ENCODE peak calls at places on chromosomes 16 and 17, in nine cellular contexts. I, A, P, Z, M, Q, Y, B and R are unnamed samples.

GRCh38 chr17:27741361-27741861 is 58.9 kb downstream of the NOS2 start:
- DNase-seq in Z (no peak), A (no peak), B (no peak), M (no peak), Y (no peak), Q (no peak), P (no peak), I (no peak), R (no peak)

GRCh38 chr16:354286-354881 is 1.9 kb upstream of the AXIN1 start:
- DNase-seq in P (no peak), Y (no peak), Z (no peak), I (no peak), B (no peak), M (no peak), A (no peak), Q (no peak), R (no peak)

GRCh38 chr17:63150994-63151464 is 185.0 kb downstream of the TANC2 start:
- DNase-seq in Y (no peak), A (no peak), I (no peak), Z (no peak), Q (no peak), B (no peak), P (no peak), M (no peak), R (no peak)

GRCh38 chr17:47844230-47844629 is 3.2 kb upstream of the SCRN2 start:
- DNase-seq in M (no peak), P (no peak), Q (no peak), A (no peak), B (no peak), I (no peak), Y (no peak), Z (no peak), R (no peak)

GRCh38 chr16:85104147-85104546 is 8.1 kb downstream of the CIBAR2 start:
- DNase-seq in A (no peak), M (no peak), I (no peak), Y (no peak), Q (no peak), B (no peak), P (no peak), Z (no peak), R (no peak)

GRCh38 chr16:64280317-64280716 is 841.5 kb downstream of the CDH11 start:
- DNase-seq in I (no peak), P (no peak), Q (no peak), A (no peak), B (no peak), Y (no peak), Z (no peak), M (no peak), R (no peak)

GRCh38 chr17:80752369-80752705 is 207.7 kb downstream of the RPTOR start:
- DNase-seq in Q (no peak), I (no peak), M (no peak), A (no peak), Y (no peak), Z (no peak), P (no peak), B (no peak), R (no peak)

GRCh38 chr17:39195568-39196160 is 1.8 kb downstream of the CACNB1 start:
- DNase-seq in A (peak), Q (peak), P (no peak), B (no peak), I (no peak), Z (no peak), M (peak), Y (no peak), R (no peak)

GRCh38 chr17:57675988-57676387 is 69.1 kb downstream of the CCDC182 start:
- DNase-seq in I (no peak), Y (no peak), P (no peak), M (no peak), B (no peak), A (peak), Q (no peak), Z (no peak), R (no peak)
- H3K27ac ChIP-seq in I (no peak), Y (no peak), P (no peak), M (no peak), B (no peak), A (no peak), Q (no peak), Z (no peak), R (peak)

GRCh38 chr17:34312080-34312479 is 7.2 kb upstream of the CCL8 start:
- DNase-seq in A (no peak), B (no peak), M (no peak), Y (no peak), P (no peak), Z (no peak), I (no peak), Q (no peak), R (no peak)

GRCh38 chr17:34318474-34318873 is 761 bp upstream of the CCL8 start:
- DNase-seq in I (no peak), A (no peak), Q (no peak), Z (no peak), P (no peak), M (peak), Y (no peak), B (no peak), R (no peak)

GRCh38 chr17:34313164-34313563 is 6.1 kb upstream of the CCL8 start:
- DNase-seq in I (no peak), Z (no peak), Q (no peak), B (no peak), P (no peak), M (no peak), Y (no peak), A (no peak), R (no peak)

GRCh38 chr17:34311291-34311690 is 7.9 kb upstream of the CCL8 start:
- DNase-seq in Q (no peak), Y (no peak), Z (no peak), P (no peak), I (no peak), B (no peak), M (no peak), A (no peak), R (no peak)

DNA sequence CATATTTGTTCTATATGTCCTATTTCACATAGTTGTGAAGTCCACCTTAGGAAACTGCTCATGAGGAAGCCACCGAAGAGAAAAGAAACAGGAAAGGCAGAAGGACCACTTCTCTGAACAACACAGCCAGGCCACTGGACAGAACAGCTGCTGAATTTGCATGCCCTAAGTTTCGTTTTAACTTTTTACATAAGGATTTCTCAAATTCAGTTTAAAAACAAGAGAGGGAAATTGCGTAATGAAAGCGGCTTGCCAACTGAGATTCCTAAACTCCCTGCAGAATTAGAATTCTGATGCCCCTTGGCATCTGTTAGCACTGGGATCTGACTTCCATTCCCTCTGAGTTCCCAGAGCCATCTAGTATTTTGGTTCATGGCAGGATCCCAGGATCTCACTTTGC is 5.0 kb upstream of the CCL8 start:
- DNase-seq in Q (peak), P (no peak), Z (no peak), A (peak), Y (peak), M (no peak), B (peak), I (no peak), R (no peak)
- H3K27ac ChIP-seq in Q (peak), P (no peak), Z (peak), A (peak), Y (peak), M (peak), B (no peak), I (no peak), R (no peak)

DNA sequence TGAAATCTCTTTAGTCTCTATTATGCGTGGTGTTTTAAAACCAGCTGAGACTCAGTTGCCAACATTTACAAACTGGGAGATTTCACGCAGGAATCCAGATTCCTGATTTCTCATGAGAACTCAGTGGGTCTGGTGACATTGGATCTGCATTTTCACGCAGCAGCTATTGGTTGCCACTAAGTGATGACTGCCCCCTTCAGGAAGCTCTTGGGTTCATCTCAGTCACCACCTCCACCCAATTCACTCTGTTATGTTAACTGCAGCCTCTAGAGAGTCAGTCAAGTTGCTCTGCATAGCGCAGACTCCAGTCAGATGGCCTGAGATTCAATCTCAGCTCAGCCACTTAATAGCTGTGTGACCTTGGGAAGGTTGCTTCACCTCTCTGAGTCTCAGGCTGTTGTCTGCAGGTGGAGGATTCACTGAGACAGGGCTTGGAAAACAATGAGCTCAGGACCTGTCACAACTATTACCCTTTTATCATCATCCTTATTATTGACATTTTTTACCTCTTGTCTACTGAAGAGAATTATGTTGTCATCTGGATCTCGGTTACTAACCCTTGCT is 6.4 kb downstream of the SHISA9 start:
- DNase-seq in I (no peak), Y (no peak), M (no peak), A (no peak), Z (no peak), P (no peak), B (no peak), Q (no peak), R (peak)
- H3K27ac ChIP-seq in I (no peak), Y (no peak), M (no peak), A (no peak), Z (no peak), P (no peak), B (no peak), Q (no peak), R (no peak)

GRCh38 chr16:72073831-72074230 is 10.8 kb downstream of the HPR start:
- DNase-seq in M (no peak), Z (no peak), Q (peak), Y (peak), A (peak), B (peak), P (no peak), I (no peak), R (peak)
- H3K27ac ChIP-seq in M (no peak), Z (no peak), Q (no peak), Y (peak), A (peak), B (no peak), P (no peak), I (no peak), R (peak)

GRCh38 chr17:1649116-1649843 is 386 bp downstream of the RILP start:
- DNase-seq in B (peak), I (peak), A (peak), P (peak), Y (peak), Q (peak), Z (peak), M (peak), R (peak)
- H3K27ac ChIP-seq in B (peak), I (peak), A (peak), P (peak), Y (peak), Q (peak), Z (peak), M (peak), R (peak)

DNA sequence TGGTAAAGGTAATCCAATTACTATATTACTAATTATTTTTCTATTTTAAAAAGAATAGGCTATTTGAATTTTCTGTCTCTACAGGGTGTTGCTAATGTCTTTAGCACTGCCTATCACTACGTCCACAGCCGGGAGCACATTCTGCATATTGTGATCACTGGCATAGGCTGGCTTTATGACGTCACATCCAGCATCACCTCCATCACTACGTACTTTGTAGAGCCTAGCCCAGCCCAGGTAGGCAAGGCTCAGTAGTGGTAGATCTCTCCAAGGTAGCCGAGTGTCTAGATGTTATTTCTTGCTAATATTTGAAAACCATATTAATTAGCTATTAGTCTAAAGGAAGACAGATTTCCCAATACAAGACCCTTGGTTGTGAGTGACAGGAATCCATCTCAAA is 33.8 kb upstream of the NSRP1 start:
- DNase-seq in Y (no peak), B (no peak), Z (no peak), M (no peak), I (no peak), A (no peak), P (no peak), Q (no peak), R (no peak)
- H3K27ac ChIP-seq in Y (no peak), B (no peak), Z (no peak), M (no peak), I (no peak), A (no peak), P (no peak), Q (no peak), R (no peak)

DNA sequence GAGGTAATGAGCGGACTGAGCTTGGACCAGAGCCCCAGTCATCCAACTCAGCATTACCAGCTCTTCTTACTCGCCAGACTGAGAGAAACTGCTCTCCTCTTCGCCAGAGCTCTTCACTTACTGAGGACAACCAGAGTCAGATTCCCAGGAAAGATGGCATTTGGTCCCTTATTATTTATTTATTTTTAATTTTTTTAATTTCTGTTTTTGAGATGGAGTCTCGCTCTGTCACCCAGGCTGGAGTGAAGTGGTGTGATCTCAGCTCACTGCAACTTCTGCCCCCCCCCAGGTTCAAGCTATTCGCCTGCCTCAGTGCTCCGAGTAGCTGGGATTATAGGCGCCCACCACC is 23.3 kb downstream of the DEXI start:
- DNase-seq in P (no peak), B (no peak), Q (no peak), A (no peak), Z (no peak), I (no peak), Y (no peak), M (no peak), R (no peak)
- H3K27ac ChIP-seq in P (no peak), B (no peak), Q (peak), A (no peak), Z (no peak), I (no peak), Y (no peak), M (no peak), R (no peak)

GRCh38 chr17:40540448-40540847 is 24.8 kb downstream of the CCR7 start:
- DNase-seq in B (no peak), Z (no peak), Y (no peak), Q (no peak), A (peak), I (peak), M (no peak), P (no peak), R (no peak)
- H3K27ac ChIP-seq in B (peak), Z (peak), Y (peak), Q (peak), A (peak), I (peak), M (peak), P (no peak), R (no peak)

DNA sequence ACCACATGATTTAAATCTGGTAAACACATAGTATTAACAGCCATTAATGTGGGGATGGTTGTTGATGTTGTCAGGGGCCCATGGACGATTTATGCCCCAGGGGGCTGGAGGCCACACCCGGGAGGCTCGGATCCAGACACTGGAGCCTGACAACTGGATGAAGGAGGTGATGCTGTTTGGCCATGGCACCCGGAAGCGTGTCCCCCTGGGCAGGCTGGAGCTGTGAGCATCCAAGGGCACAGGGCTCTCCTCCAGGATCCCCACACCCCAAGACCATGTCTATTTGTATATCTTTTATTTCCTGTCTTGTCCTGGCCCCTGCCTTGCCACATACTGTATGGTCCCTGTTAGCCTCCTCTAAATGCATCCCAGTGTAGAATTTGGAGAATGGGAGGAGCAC is 4.6 kb downstream of the RSAD1 start:
- DNase-seq in P (no peak), Y (no peak), I (no peak), Q (no peak), A (no peak), Z (no peak), M (peak), B (no peak), R (no peak)
- H3K27ac ChIP-seq in P (no peak), Y (peak), I (no peak), Q (peak), A (peak), Z (peak), M (no peak), B (peak), R (no peak)

GRCh38 chr16:58474296-58474695 is 25.6 kb upstream of the NDRG4 start:
- DNase-seq in B (no peak), Q (no peak), Y (no peak), Z (no peak), P (no peak), I (no peak), M (no peak), A (no peak), R (no peak)
- H3K27ac ChIP-seq in B (no peak), Q (no peak), Y (peak), Z (no peak), P (no peak), I (no peak), M (peak), A (no peak), R (no peak)